ENCODE peak calls at places on chromosomes 11 and 22, in four cellular contexts. One of them, this sample, is unnamed.

GRCh38 chr11:101860694-101861371 is 54.0 kb upstream of the CEP126 start:
- DNase-seq in epithelial cell of esophagus: peak
- DNase-seq in AG04450: no peak
- DNase-seq in AG10803: peak
- DNase-seq in this sample: peak

GRCh38 chr11:35364101-35364780 is 55.1 kb downstream of the SLC1A2 start:
- DNase-seq in AG10803: peak
- DNase-seq in AG04450: no peak
- DNase-seq in epithelial cell of esophagus: peak
- DNase-seq in this sample: no peak

GRCh38 chr22:38163844-38164577 is 17.6 kb downstream of the PLA2G6 start:
- DNase-seq in epithelial cell of esophagus: no peak
- DNase-seq in AG10803: no peak
- DNase-seq in AG04450: no peak
- DNase-seq in this sample: no peak

GRCh38 chr22:50545522-50546325 is at the start of gene KLHDC7B:
- DNase-seq in epithelial cell of esophagus: no peak
- DNase-seq in AG10803: peak
- DNase-seq in AG04450: no peak
- DNase-seq in this sample: no peak

GRCh38 chr22:37487559-37487958 is 1.4 kb upstream of the MFNG start:
- DNase-seq in AG10803: no peak
- DNase-seq in epithelial cell of esophagus: no peak
- DNase-seq in AG04450: no peak
- DNase-seq in this sample: peak

GRCh38 chr11:69384548-69385465 is 90.9 kb downstream of the MYEOV start:
- DNase-seq in epithelial cell of esophagus: no peak
- DNase-seq in AG04450: no peak
- DNase-seq in AG10803: no peak
- DNase-seq in this sample: no peak

GRCh38 chr11:36953986-36954385 is 355.9 kb upstream of the RAG2 start:
- DNase-seq in epithelial cell of esophagus: peak
- DNase-seq in AG04450: no peak
- DNase-seq in AG10803: no peak
- DNase-seq in this sample: no peak

GRCh38 chr11:36333468-36333867 is 37.4 kb downstream of the PRR5L start:
- DNase-seq in epithelial cell of esophagus: peak
- DNase-seq in AG10803: peak
- DNase-seq in AG04450: no peak
- DNase-seq in this sample: no peak

GRCh38 chr22:31206896-31207687 is 5.0 kb upstream of the LIMK2 start:
- DNase-seq in epithelial cell of esophagus: peak
- DNase-seq in AG04450: no peak
- DNase-seq in AG10803: no peak
- DNase-seq in this sample: peak

GRCh38 chr11:110032257-110032656 is 60.9 kb upstream of the ZC3H12C start:
- DNase-seq in epithelial cell of esophagus: no peak
- DNase-seq in AG10803: no peak
- DNase-seq in AG04450: no peak
- DNase-seq in this sample: no peak

GRCh38 chr11:69552951-69553350 is 71.5 kb downstream of the LINC01488 start:
- DNase-seq in epithelial cell of esophagus: peak
- DNase-seq in AG04450: no peak
- DNase-seq in AG10803: no peak
- DNase-seq in this sample: no peak

GRCh38 chr11:119483341-119483880 is 60.4 kb upstream of the THY1 start:
- DNase-seq in AG10803: no peak
- DNase-seq in AG04450: no peak
- DNase-seq in epithelial cell of esophagus: no peak
- DNase-seq in this sample: no peak

GRCh38 chr11:77381749-77382693 is 80.5 kb upstream of the GDPD4 start:
- DNase-seq in epithelial cell of esophagus: no peak
- DNase-seq in AG10803: peak
- DNase-seq in AG04450: peak
- DNase-seq in this sample: no peak

GRCh38 chr11:13046626-13047570 is 37.8 kb downstream of the RASSF10 start:
- DNase-seq in AG04450: no peak
- DNase-seq in AG10803: no peak
- DNase-seq in epithelial cell of esophagus: no peak
- DNase-seq in this sample: no peak

GRCh38 chr11:59918494-59918893 is 19.7 kb upstream of the OOSP1 start:
- DNase-seq in AG10803: peak
- DNase-seq in epithelial cell of esophagus: peak
- DNase-seq in AG04450: no peak
- DNase-seq in this sample: no peak

GRCh38 chr22:47340851-47341436 is 578.5 kb downstream of the TBC1D22A start:
- DNase-seq in AG10803: no peak
- DNase-seq in epithelial cell of esophagus: no peak
- DNase-seq in AG04450: no peak
- DNase-seq in this sample: no peak

GRCh38 chr22:42202669-42203068 is 67.8 kb downstream of the TCF20 start:
- DNase-seq in AG04450: peak
- DNase-seq in epithelial cell of esophagus: no peak
- DNase-seq in AG10803: peak
- DNase-seq in this sample: no peak

GRCh38 chr11:27700351-27701261 is at the start of gene BDNF:
- DNase-seq in epithelial cell of esophagus: peak
- DNase-seq in AG10803: peak
- DNase-seq in AG04450: no peak
- DNase-seq in this sample: peak

GRCh38 chr11:67022341-67022933 is 497 bp upstream of the SYT12 start:
- DNase-seq in AG04450: peak
- DNase-seq in epithelial cell of esophagus: peak
- DNase-seq in AG10803: no peak
- DNase-seq in this sample: no peak

GRCh38 chr11:67024966-67025365 is 2.0 kb downstream of the SYT12 start:
- DNase-seq in epithelial cell of esophagus: no peak
- DNase-seq in AG04450: no peak
- DNase-seq in AG10803: no peak
- DNase-seq in this sample: no peak

GRCh38 chr11:67024410-67024809 is 1.5 kb downstream of the SYT12 start:
- DNase-seq in AG04450: no peak
- DNase-seq in epithelial cell of esophagus: no peak
- DNase-seq in AG10803: no peak
- DNase-seq in this sample: no peak

GRCh38 chr11:67022961-67023956 is at the start of gene SYT12:
- DNase-seq in AG04450: no peak
- DNase-seq in epithelial cell of esophagus: peak
- DNase-seq in AG10803: no peak
- DNase-seq in this sample: peak

GRCh38 chr11:67023957-67024353 is 1.0 kb downstream of the SYT12 start:
- DNase-seq in epithelial cell of esophagus: no peak
- DNase-seq in AG04450: no peak
- DNase-seq in AG10803: no peak
- DNase-seq in this sample: no peak
- H3K4me3 ChIP-seq in epithelial cell of esophagus: peak
- H3K4me3 ChIP-seq in AG04450: peak
- H3K4me3 ChIP-seq in AG10803: peak
- H3K4me3 ChIP-seq in this sample: no peak

DNA sequence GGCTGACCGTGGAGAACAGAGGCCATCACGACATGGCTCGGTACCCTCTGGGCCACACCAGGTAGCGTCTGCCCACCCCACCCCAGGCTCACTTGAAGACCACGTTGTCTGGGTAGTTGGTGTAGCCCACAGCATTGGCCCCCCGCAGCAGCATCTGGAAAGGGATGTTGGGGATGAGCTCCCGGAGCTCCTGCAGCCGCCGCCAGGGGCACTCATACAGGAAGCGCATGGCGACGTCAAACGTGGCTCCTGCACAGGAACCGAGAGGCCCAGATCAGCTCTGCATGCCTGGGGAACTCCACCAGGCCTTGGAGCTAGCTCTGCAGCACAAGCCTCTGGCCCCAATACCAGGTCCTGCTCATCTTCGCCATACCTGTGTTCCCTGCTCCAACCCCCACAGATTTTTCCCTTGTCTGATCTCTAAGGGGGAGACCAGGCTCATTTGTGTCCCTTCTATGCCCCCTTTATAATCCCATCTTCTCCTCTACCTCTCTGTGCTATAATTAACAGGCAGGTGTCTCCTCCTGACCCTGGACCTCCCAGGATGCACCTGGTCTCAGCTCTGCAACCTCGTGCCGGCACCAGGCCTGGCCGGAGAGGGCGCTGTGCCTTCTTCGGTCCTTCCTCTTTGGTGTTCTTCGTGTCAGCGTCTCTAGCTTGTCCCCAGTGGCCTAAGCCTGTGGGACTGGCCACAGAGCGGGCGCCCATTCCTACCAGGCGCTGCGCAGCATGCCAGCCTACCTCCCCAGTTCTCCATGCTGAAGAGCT is 5.0 kb upstream of the LRFN4 start:
- DNase-seq in AG04450: no peak
- DNase-seq in epithelial cell of esophagus: no peak
- DNase-seq in AG10803: no peak
- DNase-seq in this sample: peak
- TF ChIP-seq CTCF in AG04450: no peak
- TF ChIP-seq CTCF in epithelial cell of esophagus: peak
- TF ChIP-seq CTCF in AG10803: no peak
- TF ChIP-seq CTCF in this sample: peak

DNA sequence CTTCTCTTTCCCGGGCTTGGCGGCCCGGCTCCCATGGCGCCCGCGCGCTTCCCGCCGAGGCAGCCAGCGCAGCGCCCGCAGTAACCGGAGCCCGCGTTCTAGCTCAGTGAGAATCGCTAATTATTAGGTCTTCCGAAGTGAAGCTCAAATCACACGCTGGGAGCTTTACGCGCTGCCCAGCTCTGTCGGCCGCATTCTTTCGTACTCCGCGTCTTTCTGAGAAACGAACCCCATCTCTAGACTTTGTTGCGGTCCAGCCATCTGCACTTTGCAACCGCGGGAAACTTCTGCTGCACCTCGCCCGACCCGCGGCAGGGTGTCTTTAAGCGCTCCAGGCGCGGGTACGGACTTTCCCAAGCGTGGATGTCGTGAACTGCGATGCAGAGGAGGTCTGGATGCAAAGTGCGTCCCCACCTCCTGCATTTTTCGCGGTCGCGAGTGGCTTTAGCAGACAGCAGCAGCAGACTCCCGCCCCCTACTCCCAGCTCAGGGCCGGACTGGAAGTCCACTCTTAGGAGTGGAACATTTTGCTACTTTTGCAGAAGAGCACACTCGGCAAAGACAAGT is 6.0 kb upstream of the PAX6 start:
- DNase-seq in AG04450: no peak
- DNase-seq in AG10803: no peak
- DNase-seq in epithelial cell of esophagus: no peak
- DNase-seq in this sample: no peak
- H3K4me3 ChIP-seq in AG04450: no peak
- H3K4me3 ChIP-seq in AG10803: peak
- H3K4me3 ChIP-seq in epithelial cell of esophagus: no peak
- H3K4me3 ChIP-seq in this sample: no peak

GRCh38 chr11:63906585-63906984 is 10.4 kb downstream of the RCOR2 start:
- DNase-seq in epithelial cell of esophagus: peak
- DNase-seq in AG10803: no peak
- DNase-seq in AG04450: no peak
- DNase-seq in this sample: peak
- TF ChIP-seq CTCF in epithelial cell of esophagus: peak
- TF ChIP-seq CTCF in AG10803: peak
- TF ChIP-seq CTCF in AG04450: peak
- TF ChIP-seq CTCF in this sample: peak

GRCh38 chr11:45846174-45846675 is 1.1 kb upstream of the CRY2 start:
- DNase-seq in AG04450: no peak
- DNase-seq in epithelial cell of esophagus: no peak
- DNase-seq in AG10803: no peak
- DNase-seq in this sample: peak
- H3K4me3 ChIP-seq in AG04450: no peak
- H3K4me3 ChIP-seq in epithelial cell of esophagus: no peak
- H3K4me3 ChIP-seq in AG10803: no peak
- H3K4me3 ChIP-seq in this sample: peak

DNA sequence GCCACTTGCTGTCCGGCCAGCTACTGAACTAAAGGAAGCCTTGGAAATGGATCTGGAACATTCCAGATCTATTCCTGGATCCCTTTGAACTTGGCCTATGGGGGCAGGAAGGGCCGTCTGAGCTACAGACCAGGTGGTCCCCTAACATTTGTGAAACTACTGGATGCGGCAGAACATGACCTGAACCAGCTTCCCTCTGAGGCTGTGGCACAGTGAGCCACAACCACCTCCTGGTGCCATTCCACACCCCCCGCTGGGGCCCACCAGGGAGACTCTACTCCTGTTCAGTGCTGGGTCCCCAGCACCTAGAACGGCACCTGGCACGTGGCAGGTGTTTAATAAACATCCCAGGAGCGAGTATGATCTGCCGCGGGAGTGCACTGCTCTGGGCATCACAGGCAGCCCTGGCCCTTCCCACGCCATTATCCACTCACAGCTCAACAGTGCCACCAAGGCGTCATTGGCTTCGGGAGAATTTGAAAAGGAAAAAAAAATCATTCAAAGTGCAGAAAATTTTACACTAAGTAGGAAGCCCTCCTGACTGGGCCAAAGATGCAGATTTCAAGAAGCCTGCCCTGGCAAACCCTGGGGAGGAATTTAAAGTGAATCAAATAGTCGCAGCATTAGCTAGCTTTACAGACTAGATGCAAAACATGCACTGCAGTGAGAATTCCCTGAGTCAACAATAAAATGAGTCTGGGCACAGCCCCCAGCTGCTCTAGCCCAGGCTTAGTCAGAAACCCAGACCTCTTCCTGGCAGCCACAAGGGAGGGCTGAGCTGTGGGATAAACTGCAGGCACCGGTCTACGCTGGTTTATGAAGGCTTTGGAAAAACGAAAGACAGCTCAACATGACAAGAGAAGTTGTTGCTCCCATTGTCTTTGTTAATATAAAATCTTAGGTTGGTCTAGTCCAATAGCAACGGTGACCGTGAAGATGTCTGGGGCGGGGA is 14.3 kb upstream of the EFCAB6 start:
- DNase-seq in AG10803: peak
- DNase-seq in epithelial cell of esophagus: peak
- DNase-seq in AG04450: no peak
- DNase-seq in this sample: peak
- TF ChIP-seq CTCF in AG10803: peak
- TF ChIP-seq CTCF in epithelial cell of esophagus: peak
- TF ChIP-seq CTCF in AG04450: peak
- TF ChIP-seq CTCF in this sample: no peak

DNA sequence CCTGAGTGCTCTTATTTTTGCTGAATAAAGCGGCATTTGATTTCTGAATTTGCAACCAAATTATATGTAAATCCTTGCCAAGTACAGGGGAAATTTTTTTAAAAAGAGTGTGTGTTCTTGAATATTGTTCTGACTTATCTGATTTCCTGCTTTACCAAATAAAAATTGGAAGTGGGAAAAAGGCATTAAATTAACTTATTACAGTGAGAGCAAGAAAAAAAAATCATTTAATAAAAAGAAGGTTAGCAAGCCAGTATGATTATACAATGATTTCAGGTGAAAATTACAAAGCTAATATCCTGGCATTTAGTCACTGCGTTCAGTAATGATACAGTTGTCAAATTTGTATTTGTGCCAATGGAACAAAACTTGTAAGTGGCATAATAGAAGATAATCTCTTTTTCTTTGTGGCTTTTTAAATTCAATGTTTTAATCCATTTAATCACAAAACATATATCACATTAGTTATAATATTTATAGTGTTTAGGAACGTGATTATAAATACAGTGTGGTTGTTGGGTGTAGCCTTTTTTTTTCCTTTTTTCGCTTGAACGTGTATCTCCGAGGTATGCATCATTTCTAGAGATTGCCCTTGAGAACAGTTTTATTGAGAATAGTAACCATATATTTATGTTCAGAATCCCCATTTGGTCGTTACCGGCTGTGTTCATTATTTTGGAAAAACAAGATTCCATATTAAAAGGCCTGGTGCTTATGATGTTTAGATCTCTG is 82.0 kb upstream of the PPARA start:
- DNase-seq in AG10803: no peak
- DNase-seq in AG04450: no peak
- DNase-seq in epithelial cell of esophagus: no peak
- DNase-seq in this sample: no peak
- H3K4me3 ChIP-seq in AG10803: peak
- H3K4me3 ChIP-seq in AG04450: peak
- H3K4me3 ChIP-seq in epithelial cell of esophagus: peak
- H3K4me3 ChIP-seq in this sample: no peak